ENCODE peak calls at places on chromosomes 11 and 22, in seven cellular contexts. M, W, S, A, I, N and D are unnamed samples.

GRCh38 chr11:14454861-14455632 is 44.6 kb downstream of the COPB1 start:
- DNase-seq in M (no peak), W (no peak), S (no peak), A (peak), I (no peak), N (no peak), D (peak)

GRCh38 chr11:121473064-121473777 is 20.5 kb upstream of the SORL1-AS1 start:
- DNase-seq in M (no peak), W (no peak), S (no peak), A (peak), I (no peak), N (no peak), D (no peak)

GRCh38 chr11:16097543-16097942 is 258.8 kb downstream of the SOX6 start:
- DNase-seq in M (no peak), W (no peak), S (no peak), A (no peak), I (no peak), N (no peak), D (no peak)

GRCh38 chr11:76162336-76163288 is 43.7 kb downstream of the WNT11 start:
- DNase-seq in M (no peak), W (no peak), S (no peak), A (no peak), I (peak), N (no peak), D (no peak)

GRCh38 chr22:46004105-46004866 is 27.3 kb upstream of the WNT7B start:
- DNase-seq in M (peak), W (no peak), S (no peak), A (no peak), I (peak), N (no peak), D (no peak)

GRCh38 chr11:60951611-60951908 is 416 bp downstream of the SLC15A3 start:
- DNase-seq in M (no peak), W (no peak), S (no peak), A (no peak), I (no peak), N (peak), D (no peak)

GRCh38 chr11:11349051-11349450 is 4.0 kb downstream of the CSNK2A3 start:
- DNase-seq in M (no peak), W (no peak), S (no peak), A (no peak), I (no peak), N (no peak), D (no peak)

GRCh38 chr11:70705097-70705496 is 306.8 kb downstream of the CTTN start:
- DNase-seq in M (no peak), W (no peak), S (no peak), A (no peak), I (no peak), N (no peak), D (no peak)

GRCh38 chr11:21511835-21512440 is 680.9 kb upstream of the ANO5 start:
- DNase-seq in M (no peak), W (peak), S (no peak), A (no peak), I (peak), N (peak), D (peak)

GRCh38 chr22:26648011-26648497 is 9.3 kb upstream of the MIAT start:
- DNase-seq in M (peak), W (no peak), S (no peak), A (no peak), I (no peak), N (no peak), D (peak)

GRCh38 chr11:133809525-133810178 is 35.7 kb downstream of the SPATA19 start:
- DNase-seq in M (no peak), W (no peak), S (no peak), A (no peak), I (no peak), N (peak), D (no peak)

GRCh38 chr11:33588056-33588455 is 112.6 kb downstream of the C11orf91 start:
- DNase-seq in M (no peak), W (no peak), S (no peak), A (no peak), I (no peak), N (no peak), D (no peak)

GRCh38 chr11:58024601-58025091 is 965 bp downstream of the OR9Q1 start:
- DNase-seq in M (peak), W (no peak), S (no peak), A (peak), I (peak), N (peak), D (no peak)

GRCh38 chr11:28243596-28243995 is 135.4 kb downstream of the METTL15 start:
- DNase-seq in M (no peak), W (no peak), S (no peak), A (peak), I (no peak), N (no peak), D (no peak)

GRCh38 chr11:88338223-88338661 is 706 bp upstream of the CTSC start:
- DNase-seq in M (peak), W (peak), S (no peak), A (peak), I (peak), N (peak), D (peak)

GRCh38 chr11:119793335-119793984 is 64.5 kb upstream of the NECTIN1 start:
- DNase-seq in M (no peak), W (no peak), S (no peak), A (no peak), I (no peak), N (no peak), D (no peak)

GRCh38 chr22:33789690-33790253 is 130.5 kb downstream of the LARGE1 start:
- DNase-seq in M (no peak), W (no peak), S (no peak), A (no peak), I (no peak), N (no peak), D (no peak)

GRCh38 chr11:108160970-108161566 is 39.7 kb downstream of the ACAT1 start:
- DNase-seq in M (no peak), W (no peak), S (no peak), A (no peak), I (no peak), N (no peak), D (no peak)

GRCh38 chr11:2578934-2579280 is 120.9 kb downstream of the KCNQ1OT1 start:
- DNase-seq in M (peak), W (no peak), S (no peak), A (no peak), I (peak), N (no peak), D (no peak)

GRCh38 chr22:28112548-28113043 is 193.5 kb upstream of the PITPNB start:
- DNase-seq in M (no peak), W (no peak), S (no peak), A (peak), I (no peak), N (no peak), D (peak)

GRCh38 chr22:43505896-43506295 is 94.1 kb downstream of the MPPED1 start:
- DNase-seq in M (no peak), W (no peak), S (no peak), A (no peak), I (no peak), N (no peak), D (no peak)

GRCh38 chr22:46825145-46825544 is 62.7 kb downstream of the TBC1D22A start:
- DNase-seq in M (no peak), W (no peak), S (peak), A (no peak), I (no peak), N (no peak), D (no peak)

GRCh38 chr11:116044520-116044919 is 540.3 kb upstream of the CADM1 start:
- DNase-seq in M (no peak), W (no peak), S (no peak), A (no peak), I (no peak), N (no peak), D (no peak)

GRCh38 chr11:8006349-8006977 is 19.3 kb downstream of the EIF3F start:
- DNase-seq in M (no peak), W (peak), S (peak), A (peak), I (no peak), N (peak), D (peak)

GRCh38 chr11:47750725-47751124 is 16.4 kb downstream of the FNBP4 start:
- DNase-seq in M (no peak), W (no peak), S (no peak), A (no peak), I (no peak), N (no peak), D (no peak)

GRCh38 chr22:22552630-22553029 is 6.4 kb downstream of the PRAME start:
- DNase-seq in M (no peak), W (no peak), S (no peak), A (no peak), I (no peak), N (no peak), D (no peak)

GRCh38 chr22:22553141-22553540 is 5.9 kb downstream of the PRAME start:
- DNase-seq in M (no peak), W (no peak), S (no peak), A (no peak), I (no peak), N (no peak), D (no peak)

GRCh38 chr22:22548910-22549309 is 10.2 kb downstream of the PRAME start:
- DNase-seq in M (no peak), W (no peak), S (no peak), A (no peak), I (no peak), N (no peak), D (no peak)

GRCh38 chr22:22548349-22548716 is 10.7 kb downstream of the PRAME start:
- DNase-seq in M (no peak), W (no peak), S (no peak), A (no peak), I (no peak), N (no peak), D (no peak)

DNA sequence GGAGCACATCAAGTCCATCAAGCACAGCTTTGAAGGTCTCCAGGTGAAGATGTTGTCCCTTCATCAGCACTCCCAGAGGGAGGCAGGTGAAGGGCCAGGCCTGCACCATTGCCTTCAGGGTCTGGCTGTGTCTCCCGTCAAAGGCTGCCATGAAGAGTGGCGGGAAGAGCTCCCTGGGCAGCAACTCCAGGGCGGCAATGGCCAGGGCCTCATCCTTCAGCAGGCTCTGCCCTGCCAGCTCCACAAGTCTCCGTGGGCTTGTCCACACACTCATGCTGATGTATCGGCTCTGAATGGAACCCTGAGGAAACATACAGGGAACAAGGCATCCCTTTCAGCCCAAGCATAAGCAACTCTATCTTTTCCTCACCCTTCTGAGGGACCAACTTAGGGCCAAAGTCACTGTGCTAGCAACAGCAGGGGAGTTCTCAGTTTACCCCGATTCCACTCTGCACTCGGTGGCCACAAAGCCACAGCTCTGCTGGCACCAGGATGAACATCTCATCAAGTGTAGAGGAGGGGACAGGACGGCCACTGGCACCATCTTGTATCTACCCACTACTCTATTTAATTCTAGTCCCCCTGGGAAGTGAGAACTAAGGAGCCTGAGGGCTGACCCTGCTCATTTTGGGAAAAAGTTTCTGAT is 8.2 kb downstream of the PRAME start:
- DNase-seq in M (no peak), W (no peak), S (no peak), A (no peak), I (no peak), N (no peak), D (no peak)
- TF ChIP-seq POLR2A in M (no peak), W (no peak), S (no peak), A (no peak), I (no peak), N (no peak), D (no peak)

DNA sequence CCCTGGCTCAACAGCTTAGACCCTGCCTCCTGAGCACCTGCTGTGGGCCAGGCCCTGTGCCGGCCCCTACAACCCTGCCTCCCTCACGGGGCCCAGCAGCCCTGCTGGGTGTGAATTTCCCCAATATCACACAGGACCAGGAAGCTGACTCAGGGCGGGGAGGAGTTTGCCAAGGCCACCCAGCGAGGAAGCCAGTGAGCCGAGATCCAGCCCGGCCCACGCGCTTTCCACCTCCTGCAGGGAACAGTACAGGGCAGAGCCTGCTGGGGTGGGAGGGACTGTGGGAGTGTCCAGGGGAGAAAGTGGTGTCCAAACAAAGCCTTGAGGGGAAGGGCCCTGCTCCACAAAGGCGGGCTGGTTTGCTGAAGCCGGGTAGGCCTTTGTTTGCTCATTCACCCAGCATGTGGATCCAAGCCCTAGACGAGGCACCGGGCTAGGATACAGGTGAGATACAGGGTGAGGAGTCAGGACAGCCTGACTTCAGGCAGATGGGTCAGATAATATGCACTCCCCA is 26.8 kb downstream of the RPL3 start:
- DNase-seq in M (peak), W (peak), S (peak), A (peak), I (peak), N (peak), D (peak)
- TF ChIP-seq POLR2A in M (peak), W (no peak), S (no peak), A (no peak), I (peak), N (peak), D (peak)

GRCh38 chr11:95392644-95393043 is 161.6 kb upstream of the SESN3 start:
- DNase-seq in M (no peak), W (no peak), S (no peak), A (no peak), I (no peak), N (no peak), D (no peak)
- TF ChIP-seq POLR2A in M (no peak), W (no peak), S (no peak), A (no peak), I (no peak), N (no peak), D (no peak)

GRCh38 chr22:41908409-41909289 is 6.2 kb downstream of the SHISA8 start:
- DNase-seq in M (no peak), W (no peak), S (no peak), A (no peak), I (no peak), N (no peak), D (no peak)

GRCh38 chr22:41905411-41906202 is 9.3 kb downstream of the SHISA8 start:
- DNase-seq in M (no peak), W (no peak), S (no peak), A (no peak), I (peak), N (no peak), D (no peak)

GRCh38 chr22:41909290-41910049 is 5.4 kb downstream of the SHISA8 start:
- DNase-seq in M (no peak), W (no peak), S (no peak), A (no peak), I (no peak), N (no peak), D (no peak)

GRCh38 chr22:41906822-41907221 is 8.1 kb downstream of the SHISA8 start:
- DNase-seq in M (no peak), W (no peak), S (no peak), A (no peak), I (no peak), N (no peak), D (no peak)

DNA sequence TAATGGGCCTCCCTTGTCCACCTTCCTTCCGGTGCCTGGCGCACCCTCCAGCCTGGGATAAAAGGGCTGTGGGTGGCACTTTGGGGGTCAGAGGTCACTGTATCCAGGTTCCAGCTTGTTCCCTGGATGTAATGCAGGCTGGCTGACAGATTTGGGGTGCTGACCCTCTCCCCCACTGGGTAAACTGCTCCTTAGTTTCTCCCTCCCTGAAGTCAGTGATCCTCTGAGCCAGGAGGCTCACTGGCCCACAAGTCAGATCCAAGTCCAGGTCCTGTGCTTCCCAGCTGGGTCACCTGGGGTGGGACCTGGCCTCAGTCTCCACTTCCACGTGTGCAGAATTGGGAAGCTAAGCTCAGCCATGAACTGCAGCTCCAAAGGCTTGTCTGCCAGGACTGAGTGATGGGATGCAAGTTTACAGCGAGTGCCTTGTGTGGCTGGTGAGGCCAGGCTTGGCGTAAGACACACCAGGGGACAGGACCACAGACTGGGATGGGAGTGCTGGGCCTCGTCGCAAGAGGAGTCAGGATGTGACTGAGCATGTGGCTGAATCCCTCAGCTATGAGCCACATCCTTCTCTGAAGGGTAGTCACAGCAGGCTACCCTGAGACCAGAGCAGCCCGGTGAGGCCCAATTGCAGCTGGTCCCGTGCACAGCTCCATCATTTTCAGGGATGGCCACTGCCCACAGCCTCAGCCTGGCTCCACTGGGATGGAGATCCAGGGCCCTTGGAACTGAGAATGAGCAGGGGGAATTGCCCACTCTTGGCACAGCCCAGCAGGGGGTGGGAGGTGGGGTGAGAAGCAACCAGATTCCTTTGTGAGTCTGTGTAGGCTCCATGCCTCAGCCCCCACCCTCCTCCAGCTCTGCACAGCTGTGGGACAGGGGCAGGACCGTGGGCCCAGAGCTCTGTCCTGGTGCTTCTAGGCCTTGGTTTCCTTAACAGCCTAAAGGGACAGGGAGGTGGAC is 7.2 kb downstream of the SHISA8 start:
- DNase-seq in M (no peak), W (no peak), S (no peak), A (peak), I (no peak), N (no peak), D (no peak)
- TF ChIP-seq POLR2A in M (no peak), W (no peak), S (no peak), A (no peak), I (no peak), N (no peak), D (no peak)

GRCh38 chr22:49962012-49962750 is 1.6 kb downstream of the PIM3 start:
- DNase-seq in M (peak), W (peak), S (peak), A (peak), I (peak), N (peak), D (peak)
- TF ChIP-seq POLR2A in M (peak), W (no peak), S (peak), A (peak), I (peak), N (peak), D (no peak)

GRCh38 chr11:65115361-65116082 is 2.0 kb downstream of the ZNHIT2 start:
- DNase-seq in M (no peak), W (no peak), S (no peak), A (no peak), I (peak), N (no peak), D (no peak)

GRCh38 chr11:65116370-65117205 is 913 bp downstream of the ZNHIT2 start:
- DNase-seq in M (no peak), W (no peak), S (no peak), A (peak), I (peak), N (no peak), D (peak)

GRCh38 chr11:65118097-65118837 is 766 bp upstream of the ZNHIT2 start:
- DNase-seq in M (no peak), W (no peak), S (no peak), A (no peak), I (peak), N (no peak), D (no peak)

GRCh38 chr11:65119670-65119995 is 2.1 kb upstream of the ZNHIT2 start:
- DNase-seq in M (no peak), W (no peak), S (no peak), A (no peak), I (no peak), N (no peak), D (no peak)

DNA sequence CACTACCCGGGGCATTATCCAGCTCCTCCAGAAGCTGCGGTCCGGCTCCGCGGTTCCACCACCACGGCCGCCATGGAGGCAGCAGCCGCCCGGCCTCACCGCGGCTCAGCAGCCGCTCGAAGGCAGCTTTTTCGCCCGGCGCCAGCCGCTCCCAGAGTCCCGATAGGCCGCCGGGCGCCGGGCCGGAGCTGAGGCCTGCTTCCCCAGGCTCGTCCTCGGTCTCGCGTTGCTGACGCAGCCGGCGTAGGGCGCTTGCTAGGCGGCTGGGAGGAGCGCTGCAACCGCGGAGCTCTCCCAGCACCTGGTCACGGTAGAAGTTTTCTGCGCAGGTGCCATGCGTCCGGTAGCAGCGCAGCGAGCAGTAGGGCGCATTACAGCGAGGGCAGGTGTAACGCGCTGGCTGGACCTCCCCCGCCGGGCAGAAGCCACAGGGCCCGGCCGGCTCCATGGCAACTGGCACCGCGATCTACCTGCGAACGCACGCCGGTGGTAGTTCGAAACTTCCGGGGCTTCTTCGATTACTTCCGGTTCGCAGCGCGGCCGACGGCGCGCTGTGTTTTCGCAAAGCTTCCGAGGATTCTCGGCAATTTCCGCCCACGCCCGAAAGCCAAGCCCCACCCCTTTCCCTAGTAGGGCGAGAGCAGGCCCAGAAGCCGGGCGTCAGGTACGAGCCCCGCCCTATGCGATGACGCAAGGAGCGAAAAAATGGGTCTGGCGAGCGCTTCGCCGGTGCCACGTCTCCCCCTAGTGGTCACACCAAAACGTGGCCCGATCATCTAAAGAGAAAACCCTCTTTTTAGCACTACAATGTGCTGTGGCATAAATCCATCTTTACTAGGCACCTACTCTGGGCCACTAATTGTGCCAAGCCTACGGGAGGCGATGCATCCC is at the start of gene ZNHIT2:
- DNase-seq in M (peak), W (peak), S (peak), A (peak), I (peak), N (peak), D (peak)
- TF ChIP-seq POLR2A in M (peak), W (peak), S (no peak), A (peak), I (peak), N (no peak), D (peak)